ENCODE peak calls at places on chromosome 16, in four cellular contexts. H, D, A and U are unnamed samples.

GRCh38 chr16:85780281-85780680 is 19.1 kb downstream of the EMC8 start:
- DNase-seq in D (no peak), A (no peak), H (no peak), U (no peak)

GRCh38 chr16:70483426-70483825 is 29.0 kb downstream of the FCSK start:
- DNase-seq in H (no peak), D (no peak), A (no peak), U (no peak)

GRCh38 chr16:79882292-79882995 is 281.9 kb upstream of the MAF start:
- DNase-seq in A (no peak), H (no peak), D (no peak), U (no peak)

GRCh38 chr16:425740-426114 is 278 bp downstream of the RAB11FIP3 start:
- DNase-seq in H (peak; percentile 9), D (no peak), A (peak; percentile 91), U (no peak)

GRCh38 chr16:31083081-31083480 is 5.7 kb downstream of the PRSS53 start:
- DNase-seq in H (no peak), A (no peak), D (no peak), U (no peak)

GRCh38 chr16:65515193-65515592 is 393.3 kb upstream of the CDH11 start:
- DNase-seq in A (no peak), D (no peak), H (no peak), U (no peak)

GRCh38 chr16:734208-734980 is 6.4 kb downstream of the CIAO3 start:
- DNase-seq in D (no peak), A (peak; percentile 81), H (no peak), U (no peak)

GRCh38 chr16:10827691-10828341 is 9.2 kb upstream of the TVP23A start:
- DNase-seq in A (peak; percentile 82), H (no peak), D (peak; percentile 2), U (no peak)

GRCh38 chr16:52469775-52470174 is 77.2 kb downstream of the TOX3 start:
- DNase-seq in D (no peak), H (no peak), A (no peak), U (no peak)

GRCh38 chr16:12501727-12502457 is 301.8 kb downstream of the CPPED1 start:
- DNase-seq in H (no peak), A (no peak), D (no peak), U (no peak)

GRCh38 chr16:79612207-79612606 is 11.7 kb upstream of the MAF start:
- DNase-seq in H (no peak), D (no peak), A (no peak), U (no peak)

GRCh38 chr16:35713762-35714650 is 2254.6 kb downstream of the TP53TG3F start:
- DNase-seq in A (no peak), H (no peak), D (no peak), U (no peak)

GRCh38 chr16:51140112-51140511 is 11.0 kb downstream of the SALL1 start:
- DNase-seq in A (peak; percentile 66), H (no peak), D (no peak), U (no peak)

GRCh38 chr16:75379911-75380847 is 53.1 kb downstream of the CFDP1 start:
- DNase-seq in H (no peak), D (no peak), A (no peak), U (no peak)

GRCh38 chr16:46727630-46728029 is 20.5 kb downstream of the MYLK3 start:
- DNase-seq in D (no peak), A (no peak), H (no peak), U (no peak)

GRCh38 chr16:60392380-60392779 is 1643.9 kb downstream of the CDH8 start:
- DNase-seq in A (no peak), H (no peak), D (no peak), U (no peak)

GRCh38 chr16:30104090-30104489 is 8.1 kb upstream of the YPEL3 start:
- DNase-seq in A (no peak), D (no peak), H (no peak), U (no peak)

GRCh38 chr16:4370570-4371480 is 823 bp upstream of the VASN start:
- DNase-seq in D (no peak), A (peak; percentile 77), H (no peak), U (no peak)

GRCh38 chr16:52611817-52612673 is 65.1 kb upstream of the TOX3 start:
- DNase-seq in H (no peak), A (no peak), D (no peak), U (no peak)

GRCh38 chr16:77869997-77870813 is 81.8 kb downstream of the VAT1L start:
- DNase-seq in H (no peak), D (no peak), A (no peak), U (no peak)

GRCh38 chr16:75065149-75065807 is 51.3 kb downstream of the LDHD start:
- DNase-seq in A (no peak), D (no peak), H (peak; percentile 19), U (no peak)